ENCODE peak calls at places on chromosomes 7 and 10, in nine cellular contexts. N is transverse colon; X is CD4-positive, alpha-beta T cell; A is brain microvascular endothelial cell; V is LoVo; J is uterus; Z is Ammon's horn; R is iris pigment epithelial cell; S is spleen. O is an unnamed sample.

GRCh38 chr10:51960494-51960895 is 261.1 kb upstream of the CSTF2T start:
- DNase-seq in V (peak), J (no peak), Z (peak), X (no peak), R (peak), S (no peak), A (peak), N (no peak), O (no peak)

GRCh38 chr10:113527181-113527580 is 25.7 kb upstream of the HABP2 start:
- DNase-seq in N (no peak), X (no peak), V (no peak), R (no peak), S (no peak), Z (no peak), J (no peak), A (no peak), O (no peak)

GRCh38 chr7:151773795-151774194 is 103.1 kb downstream of the PRKAG2 start:
- DNase-seq in V (no peak), Z (no peak), N (no peak), J (no peak), A (no peak), R (no peak), S (peak), X (no peak), O (no peak)

GRCh38 chr10:68406111-68406814 is 814 bp downstream of the RUFY2 start:
- DNase-seq in Z (peak), X (no peak), A (peak), S (peak), R (peak), N (peak), J (no peak), V (peak), O (peak)

GRCh38 chr10:104472505-104472904 is 118.9 kb downstream of the CFAP58 start:
- DNase-seq in A (peak), Z (no peak), S (no peak), V (no peak), J (no peak), N (no peak), R (peak), X (no peak), O (no peak)

GRCh38 chr7:76393116-76394031 is 16.1 kb downstream of the SSC4D start:
- DNase-seq in Z (peak), J (peak), A (peak), N (peak), R (peak), S (peak), X (peak), V (peak), O (peak)

GRCh38 chr10:4279649-4280048 is 494.6 kb upstream of the KLF6 start:
- DNase-seq in S (no peak), N (no peak), Z (peak), A (no peak), V (no peak), X (no peak), J (no peak), R (peak), O (no peak)

GRCh38 chr7:35498416-35498815 is 196.5 kb downstream of the HERPUD2 start:
- DNase-seq in V (no peak), X (no peak), Z (no peak), J (no peak), N (no peak), R (no peak), S (no peak), A (no peak), O (no peak)

GRCh38 chr7:144437370-144438191 is 34.1 kb upstream of the NOBOX start:
- DNase-seq in V (peak), R (peak), Z (peak), A (peak), J (peak), N (peak), X (peak), S (no peak), O (no peak)

GRCh38 chr7:49245062-49245461 is 320.7 kb downstream of the CDC14C start:
- DNase-seq in S (no peak), N (no peak), J (no peak), R (no peak), X (no peak), V (no peak), A (no peak), Z (no peak), O (no peak)